ENCODE peak calls at places on chromosome 11, in ten cellular contexts. One of them, this sample, is unnamed.

GRCh38 chr11:13384837-13385417 is 78.1 kb downstream of the BTBD10 start:
- DNase-seq in CD8-positive, alpha-beta memory T cell: no peak
- DNase-seq in RWPE1: peak; percentile 42
- DNase-seq in SJSA1: peak; percentile 43
- DNase-seq in T-helper 1 cell: no peak
- DNase-seq in Ammon's horn: peak; percentile 46
- DNase-seq in activated CD4-positive, alpha-beta T cell treated with anti-CD3 and anti-CD28 coated beads, Interleukin-2, amount 50 U/mL, for 48 hours: peak; percentile 27
- DNase-seq in stimulated activated CD4-positive, alpha-beta T cell treated with anti-CD3 and anti-CD28 coated beads, Interleukin-4, amount 100 ng/mL, for 4 hours: no peak
- DNase-seq in activated naive CD8-positive, alpha-beta T cell treated with anti-CD3 and anti-CD28 coated beads for 36 hours: peak; percentile 7
- DNase-seq in activated CD8-positive, alpha-beta memory T cell treated with anti-CD3 and anti-CD28 coated beads for 24 hours: no peak
- DNase-seq in this sample: no peak

GRCh38 chr11:95596011-95596489 is 193.5 kb downstream of the FAM76B start:
- DNase-seq in activated naive CD8-positive, alpha-beta T cell treated with anti-CD3 and anti-CD28 coated beads for 36 hours: no peak
- DNase-seq in CD8-positive, alpha-beta memory T cell: no peak
- DNase-seq in stimulated activated CD4-positive, alpha-beta T cell treated with anti-CD3 and anti-CD28 coated beads, Interleukin-4, amount 100 ng/mL, for 4 hours: no peak
- DNase-seq in Ammon's horn: no peak
- DNase-seq in activated CD8-positive, alpha-beta memory T cell treated with anti-CD3 and anti-CD28 coated beads for 24 hours: no peak
- DNase-seq in RWPE1: no peak
- DNase-seq in T-helper 1 cell: no peak
- DNase-seq in activated CD4-positive, alpha-beta T cell treated with anti-CD3 and anti-CD28 coated beads, Interleukin-2, amount 50 U/mL, for 48 hours: no peak
- DNase-seq in SJSA1: no peak
- DNase-seq in this sample: no peak

GRCh38 chr11:58629857-58630256 is 7.4 kb downstream of the CNTF start:
- DNase-seq in activated CD4-positive, alpha-beta T cell treated with anti-CD3 and anti-CD28 coated beads, Interleukin-2, amount 50 U/mL, for 48 hours: peak; percentile 13
- DNase-seq in stimulated activated CD4-positive, alpha-beta T cell treated with anti-CD3 and anti-CD28 coated beads, Interleukin-4, amount 100 ng/mL, for 4 hours: no peak
- DNase-seq in RWPE1: peak; percentile 36
- DNase-seq in CD8-positive, alpha-beta memory T cell: no peak
- DNase-seq in T-helper 1 cell: no peak
- DNase-seq in activated naive CD8-positive, alpha-beta T cell treated with anti-CD3 and anti-CD28 coated beads for 36 hours: no peak
- DNase-seq in activated CD8-positive, alpha-beta memory T cell treated with anti-CD3 and anti-CD28 coated beads for 24 hours: no peak
- DNase-seq in Ammon's horn: peak; percentile 60
- DNase-seq in SJSA1: peak; percentile 24
- DNase-seq in this sample: no peak

GRCh38 chr11:76659672-76660532 is 10.6 kb downstream of the LRRC32 start:
- DNase-seq in activated naive CD8-positive, alpha-beta T cell treated with anti-CD3 and anti-CD28 coated beads for 36 hours: no peak
- DNase-seq in SJSA1: no peak
- DNase-seq in Ammon's horn: no peak
- DNase-seq in T-helper 1 cell: no peak
- DNase-seq in activated CD8-positive, alpha-beta memory T cell treated with anti-CD3 and anti-CD28 coated beads for 24 hours: no peak
- DNase-seq in stimulated activated CD4-positive, alpha-beta T cell treated with anti-CD3 and anti-CD28 coated beads, Interleukin-4, amount 100 ng/mL, for 4 hours: no peak
- DNase-seq in activated CD4-positive, alpha-beta T cell treated with anti-CD3 and anti-CD28 coated beads, Interleukin-2, amount 50 U/mL, for 48 hours: no peak
- DNase-seq in CD8-positive, alpha-beta memory T cell: no peak
- DNase-seq in RWPE1: no peak
- DNase-seq in this sample: no peak

GRCh38 chr11:29334781-29335140 is 682.1 kb downstream of the KCNA4 start:
- DNase-seq in RWPE1: no peak
- DNase-seq in activated CD4-positive, alpha-beta T cell treated with anti-CD3 and anti-CD28 coated beads, Interleukin-2, amount 50 U/mL, for 48 hours: no peak
- DNase-seq in Ammon's horn: no peak
- DNase-seq in CD8-positive, alpha-beta memory T cell: no peak
- DNase-seq in activated CD8-positive, alpha-beta memory T cell treated with anti-CD3 and anti-CD28 coated beads for 24 hours: no peak
- DNase-seq in activated naive CD8-positive, alpha-beta T cell treated with anti-CD3 and anti-CD28 coated beads for 36 hours: no peak
- DNase-seq in stimulated activated CD4-positive, alpha-beta T cell treated with anti-CD3 and anti-CD28 coated beads, Interleukin-4, amount 100 ng/mL, for 4 hours: no peak
- DNase-seq in T-helper 1 cell: no peak
- DNase-seq in SJSA1: no peak
- DNase-seq in this sample: no peak

GRCh38 chr11:94400075-94400838 is 962 bp downstream of the GPR83 start:
- DNase-seq in CD8-positive, alpha-beta memory T cell: no peak
- DNase-seq in SJSA1: no peak
- DNase-seq in activated naive CD8-positive, alpha-beta T cell treated with anti-CD3 and anti-CD28 coated beads for 36 hours: no peak
- DNase-seq in T-helper 1 cell: no peak
- DNase-seq in RWPE1: no peak
- DNase-seq in activated CD4-positive, alpha-beta T cell treated with anti-CD3 and anti-CD28 coated beads, Interleukin-2, amount 50 U/mL, for 48 hours: no peak
- DNase-seq in stimulated activated CD4-positive, alpha-beta T cell treated with anti-CD3 and anti-CD28 coated beads, Interleukin-4, amount 100 ng/mL, for 4 hours: no peak
- DNase-seq in Ammon's horn: no peak
- DNase-seq in activated CD8-positive, alpha-beta memory T cell treated with anti-CD3 and anti-CD28 coated beads for 24 hours: no peak
- DNase-seq in this sample: no peak

GRCh38 chr11:132838621-132839020 is 693.7 kb downstream of the OPCML start:
- DNase-seq in activated naive CD8-positive, alpha-beta T cell treated with anti-CD3 and anti-CD28 coated beads for 36 hours: no peak
- DNase-seq in T-helper 1 cell: no peak
- DNase-seq in SJSA1: no peak
- DNase-seq in CD8-positive, alpha-beta memory T cell: no peak
- DNase-seq in activated CD4-positive, alpha-beta T cell treated with anti-CD3 and anti-CD28 coated beads, Interleukin-2, amount 50 U/mL, for 48 hours: no peak
- DNase-seq in activated CD8-positive, alpha-beta memory T cell treated with anti-CD3 and anti-CD28 coated beads for 24 hours: no peak
- DNase-seq in Ammon's horn: peak; percentile 39
- DNase-seq in RWPE1: no peak
- DNase-seq in stimulated activated CD4-positive, alpha-beta T cell treated with anti-CD3 and anti-CD28 coated beads, Interleukin-4, amount 100 ng/mL, for 4 hours: no peak
- DNase-seq in this sample: no peak

GRCh38 chr11:45017329-45017728 is 66.6 kb upstream of the TP53I11 start:
- DNase-seq in stimulated activated CD4-positive, alpha-beta T cell treated with anti-CD3 and anti-CD28 coated beads, Interleukin-4, amount 100 ng/mL, for 4 hours: no peak
- DNase-seq in activated CD8-positive, alpha-beta memory T cell treated with anti-CD3 and anti-CD28 coated beads for 24 hours: no peak
- DNase-seq in activated naive CD8-positive, alpha-beta T cell treated with anti-CD3 and anti-CD28 coated beads for 36 hours: no peak
- DNase-seq in CD8-positive, alpha-beta memory T cell: no peak
- DNase-seq in Ammon's horn: no peak
- DNase-seq in RWPE1: no peak
- DNase-seq in SJSA1: no peak
- DNase-seq in T-helper 1 cell: no peak
- DNase-seq in activated CD4-positive, alpha-beta T cell treated with anti-CD3 and anti-CD28 coated beads, Interleukin-2, amount 50 U/mL, for 48 hours: no peak
- DNase-seq in this sample: peak; percentile 49

GRCh38 chr11:77580712-77581337 is 8.9 kb upstream of the AQP11 start:
- DNase-seq in activated CD8-positive, alpha-beta memory T cell treated with anti-CD3 and anti-CD28 coated beads for 24 hours: no peak
- DNase-seq in T-helper 1 cell: no peak
- DNase-seq in RWPE1: no peak
- DNase-seq in CD8-positive, alpha-beta memory T cell: no peak
- DNase-seq in SJSA1: no peak
- DNase-seq in stimulated activated CD4-positive, alpha-beta T cell treated with anti-CD3 and anti-CD28 coated beads, Interleukin-4, amount 100 ng/mL, for 4 hours: no peak
- DNase-seq in activated naive CD8-positive, alpha-beta T cell treated with anti-CD3 and anti-CD28 coated beads for 36 hours: no peak
- DNase-seq in activated CD4-positive, alpha-beta T cell treated with anti-CD3 and anti-CD28 coated beads, Interleukin-2, amount 50 U/mL, for 48 hours: no peak
- DNase-seq in Ammon's horn: no peak
- DNase-seq in this sample: no peak